ENCODE peak calls at places on chromosomes 13 and 19, in four cellular contexts. R is GM23248, P is HT-29, Q is NCI-H748 treated with DMSO at 0.1 percent for 48 hours. C is an unnamed sample.

GRCh38 chr13:50845211-50845610 is 1.7 kb upstream of the DLEU7 start:
- DNase-seq in P (no peak), Q (no peak), R (no peak), C (peak)

GRCh38 chr13:34201050-34201913 is 383.3 kb downstream of the RFC3 start:
- DNase-seq in Q (no peak), P (peak), R (peak), C (no peak)

GRCh38 chr13:72504026-72504925 is 223.2 kb downstream of the MZT1 start:
- DNase-seq in Q (no peak), R (no peak), P (no peak), C (peak)

GRCh38 chr19:43624933-43625332 is 5.5 kb upstream of the ZNF428 start:
- DNase-seq in P (peak), Q (no peak), R (peak), C (no peak)

GRCh38 chr13:62360609-62361008 is 945.0 kb upstream of the PCDH20 start:
- DNase-seq in Q (peak), R (no peak), P (no peak), C (no peak)

GRCh38 chr13:27132538-27132937 is 39.1 kb downstream of the USP12 start:
- DNase-seq in R (no peak), P (no peak), Q (no peak), C (no peak)

GRCh38 chr13:110713981-110714797 is 689 bp downstream of the ING1 start:
- DNase-seq in P (peak), R (peak), Q (no peak), C (peak)

GRCh38 chr19:12331211-12331941 is 2.1 kb downstream of the ZNF563 start:
- DNase-seq in R (no peak), Q (no peak), P (no peak), C (no peak)

GRCh38 chr19:12670159-12670928 is 3.7 kb downstream of the WDR83 start:
- DNase-seq in R (no peak), Q (no peak), P (no peak), C (no peak)

GRCh38 chr13:40350283-40350992 is 316.0 kb downstream of the FOXO1 start:
- DNase-seq in Q (no peak), P (no peak), R (no peak), C (no peak)

GRCh38 chr19:50979758-50980157 is 4.0 kb downstream of the KLK7 start:
- DNase-seq in R (no peak), P (peak), Q (no peak), C (no peak)

GRCh38 chr19:45079911-45080469 is 930 bp downstream of the GEMIN7 start:
- DNase-seq in R (no peak), P (peak), Q (no peak), C (peak)

GRCh38 chr19:18741566-18742121 is 49.5 kb downstream of the COMP start:
- DNase-seq in P (peak), R (no peak), Q (peak), C (no peak)

GRCh38 chr19:43711751-43712355 is 4.0 kb upstream of the IRGC start:
- DNase-seq in P (no peak), Q (no peak), R (no peak), C (no peak)

GRCh38 chr13:99384468-99384867 is 77.3 kb upstream of the GPR183 start:
- DNase-seq in P (no peak), R (no peak), Q (no peak), C (no peak)

GRCh38 chr13:21389124-21389523 is 70.0 kb downstream of the ZDHHC20 start:
- DNase-seq in Q (no peak), P (no peak), R (no peak), C (no peak)

GRCh38 chr13:108426893-108427292 is 157.4 kb downstream of the TNFSF13B start:
- DNase-seq in P (no peak), Q (no peak), R (no peak), C (peak)

GRCh38 chr19:35228177-35228930 is at the start of gene FAM187B:
- DNase-seq in R (no peak), P (no peak), Q (no peak), C (no peak)

GRCh38 chr19:31220540-31220939 is 128.7 kb downstream of the TSHZ3 start:
- DNase-seq in R (no peak), P (peak), Q (no peak), C (no peak)

GRCh38 chr13:64272681-64273080 is 2857.0 kb upstream of the PCDH20 start:
- DNase-seq in R (no peak), Q (no peak), P (no peak), C (no peak)

GRCh38 chr19:38211779-38212178 is 12.2 kb downstream of the DPF1 start:
- DNase-seq in R (no peak), Q (no peak), P (no peak), C (no peak)

GRCh38 chr19:34664168-34664567 is 12.8 kb downstream of the SCGB2B2 start:
- DNase-seq in Q (no peak), P (no peak), R (no peak), C (no peak)

GRCh38 chr19:50814883-50815282 is 8.7 kb downstream of the KLK1 start:
- DNase-seq in R (no peak), Q (no peak), P (no peak), C (no peak)

GRCh38 chr13:30473675-30474074 is 7.9 kb upstream of the HMGB1 start:
- DNase-seq in Q (no peak), R (no peak), P (no peak), C (no peak)

GRCh38 chr19:58037927-58038687 is 4.3 kb downstream of the ZSCAN1 start:
- DNase-seq in P (no peak), R (peak), Q (no peak), C (peak)

GRCh38 chr13:52707375-52707774 is 32.2 kb downstream of the CNMD start:
- DNase-seq in Q (no peak), R (peak), P (peak), C (no peak)

GRCh38 chr13:44426461-44426860 is 52.8 kb downstream of the SERP2 start:
- DNase-seq in R (peak), Q (no peak), P (no peak), C (no peak)

GRCh38 chr13:82698383-82698782 is 1183.9 kb downstream of the SLITRK1 start:
- DNase-seq in R (peak), Q (no peak), P (no peak), C (no peak)

GRCh38 chr13:26465954-26466353 is 91.5 kb upstream of the WASF3 start:
- DNase-seq in R (no peak), Q (no peak), P (no peak), C (no peak)

GRCh38 chr13:26247608-26248007 is 6.3 kb upstream of the CDK8 start:
- DNase-seq in Q (no peak), P (no peak), R (no peak), C (no peak)

GRCh38 chr19:47176071-47176626 is 45.5 kb downstream of the SAE1 start:
- DNase-seq in Q (no peak), P (no peak), R (peak), C (peak)

C was measured in astrocyte of the hippocampus.